ENCODE peak calls at places on chromosome 21, in eight cellular contexts. B is transverse colon, V is heart right ventricle, Z is cardiac muscle cell, X is SK-N-SH, Q is neural progenitor cell, O is H9, I is esophagus muscularis mucosa. L is an unnamed sample.
A peak's percentile ranks its signal among the peaks of the same experiment; 100 is the strongest.

GRCh38 chr21:42777757-42778344 is 101.5 kb downstream of the WDR4 start:
- DNase-seq in B (no peak), V (no peak), Z (no peak), X (no peak), Q (peak; percentile 39), O (no peak), I (no peak), L (no peak)

GRCh38 chr21:17708541-17709265 is 96.0 kb upstream of the BTG3 start:
- DNase-seq in B (no peak), V (no peak), Z (no peak), X (no peak), Q (no peak), O (no peak), I (no peak), L (no peak)

GRCh38 chr21:39313042-39313456 is 383 bp downstream of the BRWD1 start:
- DNase-seq in B (peak; percentile 44), V (no peak), Z (no peak), X (peak; percentile 58), Q (peak; percentile 58), O (peak; percentile 46), I (no peak), L (peak; percentile 33)

GRCh38 chr21:24895885-24896734 is 711.2 kb downstream of the MRPL39 start:
- DNase-seq in B (peak; percentile 19), V (no peak), Z (peak; percentile 2), X (peak; percentile 1), Q (peak; percentile 27), O (no peak), I (no peak), L (no peak)

GRCh38 chr21:39325458-39325857 is 12.0 kb upstream of the BRWD1 start:
- DNase-seq in B (no peak), V (no peak), Z (no peak), X (no peak), Q (no peak), O (no peak), I (no peak), L (no peak)

GRCh38 chr21:14773777-14774345 is 227.7 kb upstream of the SAMSN1 start:
- DNase-seq in B (peak; percentile 83), V (peak; percentile 11), Z (peak; percentile 46), X (peak; percentile 1), Q (peak; percentile 76), O (peak; percentile 68), I (no peak), L (peak; percentile 15)

GRCh38 chr21:15964181-15964855 is 234.5 kb downstream of the USP25 start:
- DNase-seq in B (no peak), V (no peak), Z (no peak), X (no peak), Q (no peak), O (no peak), I (no peak), L (no peak)

GRCh38 chr21:45390831-45391742 is 13.9 kb upstream of the COL18A1 start:
- DNase-seq in B (no peak), V (no peak), Z (no peak), X (no peak), Q (no peak), O (no peak), I (no peak), L (peak; percentile 13)

GRCh38 chr21:45992311-45993209 is 11.0 kb downstream of the COL6A1 start:
- DNase-seq in B (no peak), V (peak; percentile 25), Z (no peak), X (no peak), Q (no peak), O (no peak), I (no peak), L (peak; percentile 35)

GRCh38 chr21:43975469-43976098 is 36.5 kb upstream of the TRAPPC10 start:
- DNase-seq in B (peak; percentile 82), V (peak; percentile 80), Z (peak; percentile 76), X (peak; percentile 91), Q (peak; percentile 74), O (peak; percentile 76), I (peak; percentile 95), L (peak; percentile 81)

GRCh38 chr21:43872549-43873198 is 7.7 kb downstream of the AGPAT3 start:
- DNase-seq in B (no peak), V (no peak), Z (no peak), X (no peak), Q (no peak), O (no peak), I (no peak), L (no peak)

DNA sequence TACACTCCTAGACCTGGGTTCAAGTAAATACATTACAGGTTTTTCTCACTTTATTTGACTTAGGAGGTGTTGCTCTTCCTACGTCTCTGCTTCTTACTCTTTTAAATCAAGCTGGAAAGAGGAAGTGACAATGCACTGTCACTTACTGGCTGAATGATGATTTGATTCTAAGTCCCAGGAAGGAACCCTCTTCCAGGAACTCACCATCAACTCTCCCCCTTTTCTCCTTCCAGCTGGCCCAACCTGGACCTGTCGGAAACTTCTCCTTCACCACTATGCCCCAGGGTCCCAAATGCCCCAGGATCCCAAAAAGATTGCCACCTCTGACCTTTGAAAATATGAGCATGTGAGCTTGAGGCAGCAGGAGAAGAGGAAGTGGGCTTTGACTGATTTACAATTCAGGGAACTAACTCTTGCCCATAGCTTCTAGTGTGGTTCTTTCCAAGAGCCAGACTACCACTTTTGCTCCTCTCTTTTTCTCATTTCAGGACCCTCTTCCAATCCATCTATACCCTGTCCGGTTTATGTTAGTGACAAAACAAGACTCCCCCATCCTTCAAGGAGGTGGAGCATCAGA is 5.3 kb upstream of the ADAMTS5 start:
- DNase-seq in B (no peak), V (no peak), Z (no peak), X (no peak), Q (no peak), O (no peak), I (no peak), L (no peak)
- H3K27me3 ChIP-seq in B (peaks cover 21% of the 10 kb centered on the region), V (peaks cover 20% of the 10 kb centered on the region), Z (peaks cover 52% of the 10 kb centered on the region), X (no peaks in the 10 kb centered on the region), Q (peaks cover 26% of the 10 kb centered on the region), O (no peaks in the 10 kb centered on the region), I (no peaks in the 10 kb centered on the region), L (no peaks in the 10 kb centered on the region)

GRCh38 chr21:41479686-41480085 is 28.3 kb downstream of the TMPRSS2 start:
- DNase-seq in B (no peak), V (no peak), Z (no peak), X (no peak), Q (no peak), O (no peak), I (no peak), L (no peak)
- H3K4me1 ChIP-seq in B (peaks cover 18% of the 10 kb centered on the region), V (no peaks in the 10 kb centered on the region), Z (no peaks in the 10 kb centered on the region), X (no peaks in the 10 kb centered on the region), Q (peaks cover 19% of the 10 kb centered on the region), O (peaks cover 8% of the 10 kb centered on the region), I (no peaks in the 10 kb centered on the region), L (no peaks in the 10 kb centered on the region)

GRCh38 chr21:32687946-32688345 is 39.9 kb downstream of the SYNJ1 start:
- DNase-seq in B (no peak), V (no peak), Z (no peak), X (no peak), Q (peak; percentile 16), O (no peak), I (no peak), L (no peak)
- TF ChIP-seq CTCF in B (no peak), V (no peak), Z (no peak), X (peak; percentile 11), Q (peak; percentile 32), O (peak; percentile 48), I (no peak), L (no peak)

DNA sequence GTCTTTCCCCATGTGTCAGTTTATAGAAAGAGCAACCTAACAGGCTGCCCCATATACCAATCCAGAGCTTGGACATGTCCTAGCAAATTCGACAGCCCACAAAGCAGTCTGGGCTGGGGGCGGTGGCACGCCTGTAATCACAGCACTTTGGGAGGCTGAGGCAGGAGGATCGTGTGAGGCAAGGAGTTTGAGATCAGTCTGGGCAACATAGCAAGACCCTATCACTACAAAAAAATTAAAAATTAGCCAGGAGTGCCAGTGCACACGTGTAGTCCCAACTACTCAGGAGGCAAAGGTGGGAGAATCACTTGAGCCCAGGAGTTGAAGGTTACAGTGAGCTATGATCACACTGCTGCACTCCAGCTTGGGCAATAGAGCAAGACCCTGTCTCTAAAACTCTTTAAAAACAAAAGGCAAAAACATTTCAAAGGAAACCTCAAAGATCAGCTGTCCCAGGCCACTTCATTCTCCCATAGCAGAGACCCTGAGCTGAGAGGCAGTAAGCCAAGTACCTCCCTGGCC is 54.4 kb downstream of the SETD4 start:
- DNase-seq in B (no peak), V (no peak), Z (no peak), X (no peak), Q (no peak), O (no peak), I (no peak), L (no peak)
- H3K27me3 ChIP-seq in B (no peaks in the 10 kb centered on the region), V (no peaks in the 10 kb centered on the region), Z (peaks cover 4% of the 10 kb centered on the region), X (peaks cover 27% of the 10 kb centered on the region), Q (no peaks in the 10 kb centered on the region), O (no peaks in the 10 kb centered on the region), I (no peaks in the 10 kb centered on the region), L (no peaks in the 10 kb centered on the region)

DNA sequence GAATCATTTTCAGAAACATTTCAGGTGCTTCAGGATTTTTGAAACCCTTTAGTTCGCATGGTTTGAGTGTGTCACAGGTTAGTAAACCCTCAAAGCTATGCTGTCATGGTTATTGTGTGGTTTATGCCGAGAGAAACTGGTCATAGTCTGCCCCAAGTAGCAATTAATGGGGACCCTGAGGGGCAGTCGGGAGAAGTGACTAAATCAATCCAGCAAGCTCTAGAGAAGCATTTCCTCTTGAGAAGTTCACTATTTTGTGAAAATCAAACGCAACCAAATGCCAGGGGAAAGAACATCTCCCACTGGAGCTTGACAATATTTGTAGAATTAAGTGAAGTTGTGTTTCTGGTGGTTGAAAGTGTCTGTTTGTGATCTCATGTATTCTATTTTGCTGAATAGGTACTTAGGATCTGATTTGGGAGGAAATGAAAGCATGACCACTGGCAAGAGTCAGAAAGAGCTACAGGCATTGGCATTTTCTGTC is 63.0 kb upstream of the BACH1 start:
- DNase-seq in B (no peak), V (no peak), Z (no peak), X (no peak), Q (no peak), O (no peak), I (no peak), L (no peak)
- H3K4me1 ChIP-seq in B (peaks cover 6% of the 10 kb centered on the region), V (no peaks in the 10 kb centered on the region), Z (no peaks in the 10 kb centered on the region), X (peaks cover 47% of the 10 kb centered on the region), Q (peaks cover 4% of the 10 kb centered on the region), O (no peaks in the 10 kb centered on the region), I (peaks cover 7% of the 10 kb centered on the region), L (no peaks in the 10 kb centered on the region)

L was measured in uterus.